ENCODE peak calls at places on chromosomes 1 and 21, in nine cellular contexts. One of them, this sample, is unnamed.

GRCh38 chr21:45302082-45303061 is 14.7 kb upstream of the POFUT2 start:
- DNase-seq in chondrocyte: peak
- DNase-seq in fibroblast of pulmonary artery: peak
- DNase-seq in activated CD4-positive, alpha-beta T cell treated with anti-CD3 and anti-CD28 coated beads for 36 hours: peak
- DNase-seq in heart left ventricle: peak
- DNase-seq in HuH-7.5: no peak
- DNase-seq in left cardiac atrium: peak
- DNase-seq in GM23248: no peak
- DNase-seq in stimulated activated CD4-positive, alpha-beta T cell treated with anti-CD3 and anti-CD28 coated beads, Interleukin-1b, Interleukin-23, amount 100 ng/mL, for 1 hour: no peak
- DNase-seq in this sample: no peak

GRCh38 chr1:58155418-58156123 is 391.0 kb downstream of the OMA1 start:
- DNase-seq in chondrocyte: no peak
- DNase-seq in fibroblast of pulmonary artery: peak
- DNase-seq in activated CD4-positive, alpha-beta T cell treated with anti-CD3 and anti-CD28 coated beads for 36 hours: peak
- DNase-seq in heart left ventricle: peak
- DNase-seq in HuH-7.5: no peak
- DNase-seq in left cardiac atrium: peak
- DNase-seq in GM23248: peak
- DNase-seq in stimulated activated CD4-positive, alpha-beta T cell treated with anti-CD3 and anti-CD28 coated beads, Interleukin-1b, Interleukin-23, amount 100 ng/mL, for 1 hour: no peak
- DNase-seq in this sample: no peak

GRCh38 chr1:66436378-66437135 is 97.4 kb upstream of the SGIP1 start:
- DNase-seq in chondrocyte: no peak
- DNase-seq in fibroblast of pulmonary artery: peak
- DNase-seq in activated CD4-positive, alpha-beta T cell treated with anti-CD3 and anti-CD28 coated beads for 36 hours: peak
- DNase-seq in heart left ventricle: no peak
- DNase-seq in HuH-7.5: no peak
- DNase-seq in left cardiac atrium: no peak
- DNase-seq in GM23248: peak
- DNase-seq in stimulated activated CD4-positive, alpha-beta T cell treated with anti-CD3 and anti-CD28 coated beads, Interleukin-1b, Interleukin-23, amount 100 ng/mL, for 1 hour: no peak
- DNase-seq in this sample: peak

GRCh38 chr1:30034105-30034626 is 689.2 kb downstream of the MATN1 start:
- DNase-seq in chondrocyte: peak
- DNase-seq in fibroblast of pulmonary artery: no peak
- DNase-seq in activated CD4-positive, alpha-beta T cell treated with anti-CD3 and anti-CD28 coated beads for 36 hours: no peak
- DNase-seq in heart left ventricle: no peak
- DNase-seq in HuH-7.5: no peak
- DNase-seq in left cardiac atrium: no peak
- DNase-seq in GM23248: no peak
- DNase-seq in stimulated activated CD4-positive, alpha-beta T cell treated with anti-CD3 and anti-CD28 coated beads, Interleukin-1b, Interleukin-23, amount 100 ng/mL, for 1 hour: no peak
- DNase-seq in this sample: no peak

GRCh38 chr1:30719406-30720270 is 3.7 kb downstream of the MATN1 start:
- DNase-seq in chondrocyte: no peak
- DNase-seq in fibroblast of pulmonary artery: peak
- DNase-seq in activated CD4-positive, alpha-beta T cell treated with anti-CD3 and anti-CD28 coated beads for 36 hours: no peak
- DNase-seq in heart left ventricle: no peak
- DNase-seq in HuH-7.5: no peak
- DNase-seq in left cardiac atrium: no peak
- DNase-seq in GM23248: peak
- DNase-seq in stimulated activated CD4-positive, alpha-beta T cell treated with anti-CD3 and anti-CD28 coated beads, Interleukin-1b, Interleukin-23, amount 100 ng/mL, for 1 hour: no peak
- DNase-seq in this sample: no peak

GRCh38 chr1:177770096-177770495 is 199.8 kb downstream of the SEC16B start:
- DNase-seq in chondrocyte: no peak
- DNase-seq in fibroblast of pulmonary artery: no peak
- DNase-seq in activated CD4-positive, alpha-beta T cell treated with anti-CD3 and anti-CD28 coated beads for 36 hours: no peak
- DNase-seq in heart left ventricle: no peak
- DNase-seq in HuH-7.5: no peak
- DNase-seq in left cardiac atrium: no peak
- DNase-seq in GM23248: no peak
- DNase-seq in stimulated activated CD4-positive, alpha-beta T cell treated with anti-CD3 and anti-CD28 coated beads, Interleukin-1b, Interleukin-23, amount 100 ng/mL, for 1 hour: no peak
- DNase-seq in this sample: no peak

GRCh38 chr1:213934642-213935041 is 53.1 kb upstream of the PROX1 start:
- DNase-seq in chondrocyte: no peak
- DNase-seq in fibroblast of pulmonary artery: peak
- DNase-seq in activated CD4-positive, alpha-beta T cell treated with anti-CD3 and anti-CD28 coated beads for 36 hours: no peak
- DNase-seq in heart left ventricle: peak
- DNase-seq in HuH-7.5: no peak
- DNase-seq in left cardiac atrium: peak
- DNase-seq in GM23248: no peak
- DNase-seq in stimulated activated CD4-positive, alpha-beta T cell treated with anti-CD3 and anti-CD28 coated beads, Interleukin-1b, Interleukin-23, amount 100 ng/mL, for 1 hour: no peak
- DNase-seq in this sample: no peak

GRCh38 chr1:200917291-200917817 is 22.7 kb downstream of the INAVA start:
- DNase-seq in chondrocyte: peak
- DNase-seq in fibroblast of pulmonary artery: no peak
- DNase-seq in activated CD4-positive, alpha-beta T cell treated with anti-CD3 and anti-CD28 coated beads for 36 hours: no peak
- DNase-seq in heart left ventricle: peak
- DNase-seq in HuH-7.5: peak
- DNase-seq in left cardiac atrium: peak
- DNase-seq in GM23248: no peak
- DNase-seq in stimulated activated CD4-positive, alpha-beta T cell treated with anti-CD3 and anti-CD28 coated beads, Interleukin-1b, Interleukin-23, amount 100 ng/mL, for 1 hour: no peak
- DNase-seq in this sample: no peak

GRCh38 chr1:27773732-27774445 is 870 bp downstream of the STX12 start:
- DNase-seq in chondrocyte: no peak
- DNase-seq in fibroblast of pulmonary artery: peak
- DNase-seq in activated CD4-positive, alpha-beta T cell treated with anti-CD3 and anti-CD28 coated beads for 36 hours: no peak
- DNase-seq in heart left ventricle: peak
- DNase-seq in HuH-7.5: no peak
- DNase-seq in left cardiac atrium: no peak
- DNase-seq in GM23248: peak
- DNase-seq in stimulated activated CD4-positive, alpha-beta T cell treated with anti-CD3 and anti-CD28 coated beads, Interleukin-1b, Interleukin-23, amount 100 ng/mL, for 1 hour: no peak
- DNase-seq in this sample: peak

GRCh38 chr1:180271640-180272255 is 41.7 kb downstream of the LHX4 start:
- DNase-seq in chondrocyte: peak
- DNase-seq in fibroblast of pulmonary artery: no peak
- DNase-seq in activated CD4-positive, alpha-beta T cell treated with anti-CD3 and anti-CD28 coated beads for 36 hours: no peak
- DNase-seq in heart left ventricle: peak
- DNase-seq in HuH-7.5: no peak
- DNase-seq in left cardiac atrium: no peak
- DNase-seq in GM23248: no peak
- DNase-seq in stimulated activated CD4-positive, alpha-beta T cell treated with anti-CD3 and anti-CD28 coated beads, Interleukin-1b, Interleukin-23, amount 100 ng/mL, for 1 hour: no peak
- DNase-seq in this sample: no peak

GRCh38 chr1:218785928-218786327 is 387.8 kb upstream of the LYPLAL1 start:
- DNase-seq in chondrocyte: no peak
- DNase-seq in fibroblast of pulmonary artery: peak
- DNase-seq in activated CD4-positive, alpha-beta T cell treated with anti-CD3 and anti-CD28 coated beads for 36 hours: no peak
- DNase-seq in heart left ventricle: peak
- DNase-seq in HuH-7.5: no peak
- DNase-seq in left cardiac atrium: peak
- DNase-seq in GM23248: peak
- DNase-seq in stimulated activated CD4-positive, alpha-beta T cell treated with anti-CD3 and anti-CD28 coated beads, Interleukin-1b, Interleukin-23, amount 100 ng/mL, for 1 hour: no peak
- DNase-seq in this sample: no peak

GRCh38 chr1:20483833-20484525 is 2.0 kb downstream of the CAMK2N1 start:
- DNase-seq in chondrocyte: peak
- DNase-seq in fibroblast of pulmonary artery: peak
- DNase-seq in activated CD4-positive, alpha-beta T cell treated with anti-CD3 and anti-CD28 coated beads for 36 hours: peak
- DNase-seq in heart left ventricle: no peak
- DNase-seq in HuH-7.5: peak
- DNase-seq in left cardiac atrium: peak
- DNase-seq in GM23248: peak
- DNase-seq in stimulated activated CD4-positive, alpha-beta T cell treated with anti-CD3 and anti-CD28 coated beads, Interleukin-1b, Interleukin-23, amount 100 ng/mL, for 1 hour: no peak
- DNase-seq in this sample: no peak

GRCh38 chr1:216306830-216307229 is 116.4 kb downstream of the USH2A start:
- DNase-seq in chondrocyte: no peak
- DNase-seq in fibroblast of pulmonary artery: no peak
- DNase-seq in activated CD4-positive, alpha-beta T cell treated with anti-CD3 and anti-CD28 coated beads for 36 hours: no peak
- DNase-seq in heart left ventricle: no peak
- DNase-seq in HuH-7.5: no peak
- DNase-seq in left cardiac atrium: no peak
- DNase-seq in GM23248: peak
- DNase-seq in stimulated activated CD4-positive, alpha-beta T cell treated with anti-CD3 and anti-CD28 coated beads, Interleukin-1b, Interleukin-23, amount 100 ng/mL, for 1 hour: no peak
- DNase-seq in this sample: no peak

GRCh38 chr1:196059210-196059609 is 549.0 kb downstream of the KCNT2 start:
- DNase-seq in chondrocyte: no peak
- DNase-seq in fibroblast of pulmonary artery: no peak
- DNase-seq in activated CD4-positive, alpha-beta T cell treated with anti-CD3 and anti-CD28 coated beads for 36 hours: no peak
- DNase-seq in heart left ventricle: no peak
- DNase-seq in HuH-7.5: no peak
- DNase-seq in left cardiac atrium: no peak
- DNase-seq in GM23248: no peak
- DNase-seq in stimulated activated CD4-positive, alpha-beta T cell treated with anti-CD3 and anti-CD28 coated beads, Interleukin-1b, Interleukin-23, amount 100 ng/mL, for 1 hour: no peak
- DNase-seq in this sample: no peak

GRCh38 chr1:109300650-109301151 is 6.1 kb downstream of the MYBPHL start:
- DNase-seq in chondrocyte: no peak
- DNase-seq in fibroblast of pulmonary artery: peak
- DNase-seq in activated CD4-positive, alpha-beta T cell treated with anti-CD3 and anti-CD28 coated beads for 36 hours: no peak
- DNase-seq in heart left ventricle: no peak
- DNase-seq in HuH-7.5: no peak
- DNase-seq in left cardiac atrium: peak
- DNase-seq in GM23248: no peak
- DNase-seq in stimulated activated CD4-positive, alpha-beta T cell treated with anti-CD3 and anti-CD28 coated beads, Interleukin-1b, Interleukin-23, amount 100 ng/mL, for 1 hour: no peak
- DNase-seq in this sample: no peak

GRCh38 chr1:108533351-108534083 is 26.4 kb upstream of the EEIG2 start:
- DNase-seq in chondrocyte: no peak
- DNase-seq in fibroblast of pulmonary artery: no peak
- DNase-seq in activated CD4-positive, alpha-beta T cell treated with anti-CD3 and anti-CD28 coated beads for 36 hours: peak
- DNase-seq in heart left ventricle: no peak
- DNase-seq in HuH-7.5: no peak
- DNase-seq in left cardiac atrium: no peak
- DNase-seq in GM23248: no peak
- DNase-seq in stimulated activated CD4-positive, alpha-beta T cell treated with anti-CD3 and anti-CD28 coated beads, Interleukin-1b, Interleukin-23, amount 100 ng/mL, for 1 hour: no peak
- DNase-seq in this sample: peak